ENCODE peak calls at places on chromosomes 4 and X, in seven cellular contexts. G is fibroblast of pulmonary artery, T is right cardiac atrium, M is RPMI7951, Q is cardiac fibroblast, P is esophagus squamous epithelium, H is AML-193. N is an unnamed sample.
A peak's percentile ranks its signal among the peaks of the same experiment; 100 is the strongest.

GRCh38 chrX:51759055-51759454 is 15.8 kb downstream of the GSPT2 start:
- DNase-seq in P (no peak), Q (no peak), G (no peak), T (no peak), H (no peak), M (no peak), N (no peak)

GRCh38 chr4:96504386-96504785 is 664.5 kb downstream of the PDHA2 start:
- DNase-seq in T (no peak), M (no peak), Q (no peak), H (no peak), P (no peak), G (no peak), N (no peak)

GRCh38 chr4:52202931-52203330 is 151.8 kb downstream of the SPATA18 start:
- DNase-seq in Q (no peak), G (no peak), T (no peak), H (no peak), M (no peak), P (no peak), N (no peak)

GRCh38 chr4:166816901-166817300 is 417.4 kb downstream of the SPOCK3 start:
- DNase-seq in G (peak; percentile 29), P (no peak), Q (no peak), T (no peak), H (no peak), M (no peak), N (no peak)

GRCh38 chr4:179145746-179146530 is 1703.7 kb upstream of the AGA start:
- DNase-seq in H (no peak), T (no peak), G (no peak), Q (peak; percentile 3), M (peak; percentile 1), P (no peak), N (no peak)

GRCh38 chr4:83150563-83151330 is 36.2 kb upstream of the PLAC8 start:
- DNase-seq in H (no peak), P (no peak), Q (peak; percentile 15), T (no peak), G (peak; percentile 56), M (peak; percentile 32), N (no peak)

GRCh38 chrX:45379186-45379585 is 178.5 kb upstream of the DIPK2B start:
- DNase-seq in M (no peak), T (no peak), P (no peak), Q (no peak), G (no peak), H (no peak), N (no peak)

GRCh38 chr4:120144634-120145033 is 78.0 kb upstream of the MAD2L1 start:
- DNase-seq in P (no peak), H (no peak), T (no peak), G (no peak), M (no peak), Q (no peak), N (no peak)

GRCh38 chrX:115968436-115969252 is 201.9 kb upstream of the AGTR2 start:
- DNase-seq in M (peak; percentile 29), P (no peak), T (peak; percentile 76), G (peak; percentile 55), Q (peak; percentile 20), H (no peak), N (no peak)

GRCh38 chr4:188002751-188003150 is 7.2 kb downstream of the ZFP42 start:
- DNase-seq in Q (no peak), H (no peak), M (no peak), P (no peak), T (no peak), G (no peak), N (no peak)

GRCh38 chr4:183945741-183946140 is 40.6 kb downstream of the STOX2 start:
- DNase-seq in P (no peak), H (no peak), G (no peak), Q (no peak), T (no peak), M (no peak), N (no peak)